ENCODE peak calls at places on chromosomes 12 and 14, in six cellular contexts. N is SJSA1, Z is left ventricle myocardium inferior, S is psoas muscle, J is RWPE2, K is heart left ventricle. H is an unnamed sample. For H3K4me1, the result is how much of the 10 kb centered on the place peaks cover.

GRCh38 chr14:103033744-103034143 is 23.6 kb downstream of the CDC42BPB start:
- DNase-seq in N (no peak), K (no peak), S (no peak), J (peak), Z (no peak), H (no peak)

GRCh38 chr12:114799574-114800487 is 115.9 kb upstream of the TBX3 start:
- DNase-seq in K (peak), N (peak), J (no peak), Z (peak), S (peak), H (peak)

GRCh38 chr14:34039428-34040047 is 88.7 kb upstream of the EGLN3 start:
- DNase-seq in Z (no peak), J (no peak), N (no peak), K (no peak), S (no peak), H (no peak)

GRCh38 chr14:40629144-40629543 is 977.5 kb upstream of the LRFN5 start:
- DNase-seq in N (no peak), K (no peak), S (no peak), J (no peak), Z (no peak), H (no peak)

GRCh38 chr14:71716371-71716770 is 215.9 kb upstream of the RGS6 start:
- DNase-seq in Z (no peak), K (no peak), S (no peak), N (no peak), J (no peak), H (no peak)

GRCh38 chr12:71399197-71399596 is 40.4 kb upstream of the LGR5 start:
- DNase-seq in N (no peak), J (no peak), K (no peak), Z (no peak), S (no peak), H (no peak)

GRCh38 chr12:47935196-47935595 is 28.2 kb upstream of the TMEM106C start:
- DNase-seq in K (peak), S (peak), J (no peak), N (peak), Z (peak), H (no peak)

GRCh38 chr12:75103822-75104221 is 105.8 kb downstream of the KCNC2 start:
- DNase-seq in N (no peak), K (no peak), J (no peak), Z (no peak), S (no peak), H (no peak)

GRCh38 chr14:23060536-23061260 is 3.4 kb upstream of the CDH24 start:
- DNase-seq in S (no peak), J (peak), K (no peak), Z (no peak), N (no peak), H (no peak)

GRCh38 chr12:130828895-130829294 is 10.2 kb downstream of the STX2 start:
- DNase-seq in J (no peak), N (no peak), K (no peak), S (no peak), Z (no peak), H (no peak)

GRCh38 chr12:50059440-50060119 is 2.2 kb downstream of the ASIC1 start:
- DNase-seq in J (peak), K (no peak), N (no peak), Z (no peak), S (no peak), H (no peak)

GRCh38 chr12:106246891-106247730 is 709 bp downstream of the CKAP4 start:
- DNase-seq in J (no peak), K (peak), S (peak), N (peak), Z (peak), H (peak)

GRCh38 chr12:56632701-56633464 is 2.8 kb upstream of the BAZ2A start:
- DNase-seq in N (no peak), Z (no peak), J (no peak), K (no peak), S (no peak), H (no peak)

GRCh38 chr14:104676694-104677505 is 12.5 kb upstream of the INF2 start:
- DNase-seq in J (no peak), S (peak), Z (peak), N (peak), K (no peak), H (no peak)

GRCh38 chr12:20631711-20632110 is 63.4 kb upstream of the SLCO1C1 start:
- DNase-seq in N (peak), K (no peak), Z (no peak), S (no peak), J (no peak), H (no peak)

GRCh38 chr12:24519759-24520158 is 429.1 kb downstream of the BCAT1 start:
- DNase-seq in N (no peak), K (no peak), S (no peak), Z (no peak), J (no peak), H (no peak)

GRCh38 chr12:76143343-76144252 is 59.1 kb upstream of the NAP1L1 start:
- DNase-seq in S (no peak), K (no peak), Z (no peak), N (no peak), J (no peak), H (no peak)

GRCh38 chr12:27922591-27923139 is 49.9 kb downstream of the PTHLH start:
- DNase-seq in K (no peak), S (no peak), N (no peak), Z (no peak), J (no peak), H (no peak)

GRCh38 chr12:131287938-131288797 is 334.5 kb downstream of the ADGRD1 start:
- DNase-seq in J (no peak), Z (no peak), S (no peak), N (no peak), K (no peak), H (no peak)

GRCh38 chr14:69373104-69373503 is 25.0 kb downstream of the ERH start:
- DNase-seq in N (no peak), S (no peak), Z (no peak), J (no peak), K (no peak), H (no peak)

GRCh38 chr12:71046215-71046614 is 111.6 kb downstream of the TSPAN8 start:
- DNase-seq in N (no peak), J (no peak), K (no peak), Z (no peak), S (no peak), H (no peak)

GRCh38 chr14:37594916-37595808 is at the start of the genes FOXA1 and TTC6:
- DNase-seq in J (peak), N (no peak), Z (no peak), K (no peak), S (no peak), H (no peak)

GRCh38 chr12:57031228-57031670 is 14.9 kb upstream of the TAC3 start:
- DNase-seq in Z (no peak), K (no peak), J (no peak), S (no peak), N (no peak), H (no peak)

GRCh38 chr14:50344116-50344775 is 32.1 kb downstream of the DMAC2L start:
- DNase-seq in J (no peak), K (no peak), N (peak), S (no peak), Z (no peak), H (no peak)

GRCh38 chr12:108337235-108338223 is 1.6 kb downstream of the CMKLR1 start:
- DNase-seq in N (peak), S (no peak), J (peak), K (no peak), Z (no peak), H (peak)

GRCh38 chr12:47307680-47308399 is 228.1 kb upstream of the AMIGO2 start:
- DNase-seq in K (peak), Z (no peak), N (peak), S (no peak), J (no peak), H (no peak)

GRCh38 chr12:25529738-25530137 is 23.3 kb downstream of the LMNTD1 start:
- DNase-seq in N (no peak), J (no peak), K (no peak), S (no peak), Z (no peak), H (no peak)

GRCh38 chr14:90293766-90294471 is 37.6 kb downstream of the PSMC1 start:
- DNase-seq in K (no peak), Z (no peak), S (no peak), J (no peak), N (no peak), H (no peak)

GRCh38 chr14:61893371-61893940 is 131.2 kb downstream of the SNAPC1 start:
- DNase-seq in K (no peak), N (no peak), J (no peak), Z (no peak), S (no peak), H (no peak)

GRCh38 chr12:120680165-120680738 is 6.7 kb upstream of the MLEC start:
- DNase-seq in S (no peak), N (no peak), K (no peak), J (no peak), Z (no peak), H (no peak)

GRCh38 chr14:29163109-29163508 is 396.5 kb downstream of the FOXG1 start:
- DNase-seq in J (no peak), Z (no peak), S (no peak), K (no peak), N (no peak), H (no peak)

GRCh38 chr12:29725587-29726320 is 58.0 kb downstream of the TMTC1 start:
- DNase-seq in K (peak), Z (peak), N (peak), S (peak), J (no peak), H (peak)

GRCh38 chr12:117188961-117189724 is 1.1 kb downstream of the FBXO21 start:
- DNase-seq in N (no peak), K (no peak), J (no peak), S (no peak), Z (no peak), H (no peak)

GRCh38 chr12:46388427-46388992 is 15.9 kb upstream of the SLC38A2 start:
- DNase-seq in N (no peak), S (no peak), K (no peak), J (no peak), Z (no peak), H (no peak)

GRCh38 chr14:53432378-53432802 is 279.3 kb upstream of the DDHD1 start:
- DNase-seq in N (peak), J (no peak), K (no peak), S (no peak), Z (no peak), H (no peak)

DNA sequence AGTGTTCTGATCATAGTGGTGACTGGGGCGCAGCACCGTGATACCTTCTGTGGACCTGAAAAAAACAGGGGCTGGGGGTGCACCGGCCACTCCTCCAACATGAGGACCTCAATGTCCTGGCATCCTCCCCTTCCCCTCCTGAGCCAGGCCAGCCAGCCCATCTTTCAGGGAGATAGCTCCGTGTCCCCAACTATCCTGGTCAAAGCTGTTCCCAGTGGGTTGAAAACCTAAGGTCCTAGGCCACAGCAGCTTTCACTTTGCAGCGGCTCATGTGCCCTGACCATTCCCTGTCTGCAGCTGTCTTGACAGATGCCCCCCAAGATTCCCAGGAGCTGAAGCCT is 75.7 kb downstream of the BCL11B start:
- DNase-seq in N (no peak), S (no peak), K (no peak), J (no peak), Z (no peak), H (no peak)
- H3K4me1 ChIP-seq in N (under half), S (under half), K (under half), J (under half), Z (under half), H (under half)

GRCh38 chr14:95524706-95525512 is 8.5 kb upstream of the SYNE3 start:
- DNase-seq in K (no peak), Z (no peak), N (no peak), S (no peak), J (no peak), H (no peak)

GRCh38 chr14:95522556-95522955 is 6.1 kb upstream of the SYNE3 start:
- DNase-seq in N (no peak), J (no peak), K (no peak), S (no peak), Z (no peak), H (no peak)

GRCh38 chr14:95523818-95524448 is 7.5 kb upstream of the SYNE3 start:
- DNase-seq in Z (no peak), S (no peak), J (no peak), K (no peak), N (peak), H (no peak)

GRCh38 chr14:95522116-95522515 is 5.7 kb upstream of the SYNE3 start:
- DNase-seq in J (no peak), S (no peak), N (no peak), K (no peak), Z (no peak), H (no peak)

DNA sequence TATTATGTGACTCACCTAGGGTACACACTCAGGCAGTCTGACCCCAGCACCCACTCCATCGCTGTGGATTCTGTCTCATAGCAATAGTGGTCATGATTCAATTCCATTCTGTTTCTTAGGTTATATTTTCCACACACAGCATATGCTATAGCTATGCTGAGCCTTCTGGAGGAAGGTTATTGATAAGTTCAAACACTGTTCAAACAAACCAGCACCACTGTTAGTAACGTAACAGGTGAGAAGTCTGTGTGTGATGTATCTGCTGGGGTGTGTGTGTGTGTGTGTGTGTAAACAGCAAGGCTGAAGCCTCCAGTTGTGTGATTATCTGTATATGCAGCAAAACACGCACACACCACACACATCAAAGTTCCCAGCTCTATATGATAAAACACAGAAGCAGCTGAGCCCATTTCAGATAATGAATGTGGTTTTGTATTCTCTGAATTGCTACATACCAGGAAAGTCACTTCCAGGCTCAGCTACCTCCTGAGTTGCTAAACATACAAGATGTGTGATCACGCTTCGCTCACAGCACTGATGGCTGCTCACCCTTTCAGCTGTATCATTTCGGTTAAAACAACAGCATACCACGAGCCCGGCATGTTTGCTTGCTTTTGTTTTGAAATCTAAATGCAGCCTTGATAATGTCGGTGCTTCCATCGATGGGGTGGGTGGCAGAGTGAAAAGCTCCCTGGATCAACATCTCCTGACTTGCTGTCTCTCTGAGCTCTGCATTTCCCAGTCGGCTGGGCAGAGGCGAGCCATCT is 6.8 kb upstream of the SYNE3 start:
- DNase-seq in N (no peak), J (no peak), K (no peak), S (no peak), Z (no peak), H (no peak)
- H3K4me1 ChIP-seq in N (half or more), J (half or more), K (half or more), S (under half), Z (half or more), H (under half)

GRCh38 chr12:62917066-62917465 is 17.9 kb downstream of the PPM1H start:
- DNase-seq in Z (no peak), S (no peak), J (no peak), N (no peak), K (no peak), H (no peak)

GRCh38 chr12:62917939-62918338 is 17.0 kb downstream of the PPM1H start:
- DNase-seq in N (no peak), Z (no peak), J (no peak), S (no peak), K (no peak), H (no peak)

GRCh38 chr12:62924084-62924483 is 10.9 kb downstream of the PPM1H start:
- DNase-seq in Z (no peak), S (no peak), K (no peak), J (no peak), N (no peak), H (no peak)

GRCh38 chr12:62922539-62922938 is 12.4 kb downstream of the PPM1H start:
- DNase-seq in K (no peak), J (no peak), S (no peak), Z (no peak), N (no peak), H (no peak)

GRCh38 chr12:62919827-62920226 is 15.1 kb downstream of the PPM1H start:
- DNase-seq in K (no peak), N (no peak), J (no peak), Z (no peak), S (no peak), H (no peak)
- H3K4me1 ChIP-seq in K (under half), N (under half), J (under half), Z (under half), S (under half), H (under half)

DNA sequence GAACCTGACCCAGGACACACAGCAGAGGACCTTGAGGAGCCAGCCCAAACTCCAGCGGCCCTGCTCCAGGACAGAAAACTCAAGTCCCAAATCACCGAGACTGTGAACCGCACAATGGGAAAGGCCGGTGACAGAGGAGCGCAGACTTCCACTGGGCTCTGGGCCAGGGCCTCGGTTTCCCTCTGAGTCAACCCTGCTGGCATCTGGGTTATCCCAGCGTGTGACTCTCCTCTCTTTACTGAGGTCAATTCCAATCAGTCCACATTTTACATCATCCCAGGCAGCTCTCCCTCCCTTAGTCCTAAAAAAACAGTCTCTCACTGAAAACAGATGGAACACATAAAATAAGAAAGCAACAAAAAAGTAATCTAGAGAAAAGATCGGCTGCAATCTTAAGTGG is 36.9 kb downstream of the ITPK1 start:
- DNase-seq in N (peak), J (no peak), K (no peak), S (no peak), Z (no peak), H (no peak)
- H3K4me1 ChIP-seq in N (under half), J (under half), K (half or more), S (under half), Z (half or more), H (under half)

GRCh38 chr12:12812163-12812562 is 983 bp upstream of the DDX47 start:
- DNase-seq in Z (no peak), K (no peak), J (no peak), N (no peak), S (no peak), H (no peak)
- H3K4me1 ChIP-seq in Z (half or more), K (under half), J (under half), N (under half), S (under half), H (half or more)

GRCh38 chr12:93090768-93091172 is 161.7 kb upstream of the EEA1 start:
- DNase-seq in N (no peak), S (no peak), J (no peak), Z (no peak), K (no peak), H (no peak)
- H3K4me1 ChIP-seq in N (under half), S (under half), J (under half), Z (under half), K (under half), H (under half)